ENCODE peak calls at places on chromosomes 4 and X, in five cellular contexts. K, J, D, Y and C are unnamed samples. For H3K9me3, the result is how much of the 10 kb centered on the place peaks cover.

GRCh38 chrX:69029696-69030245 is 135.5 kb downstream of the PJA1 start:
- DNase-seq in K (no peak), J (no peak), D (no peak), Y (no peak), C (no peak)

GRCh38 chr4:126124817-126125216 is 810.1 kb downstream of the FAT4 start:
- DNase-seq in K (no peak), J (no peak), D (no peak), Y (no peak), C (no peak)

GRCh38 chrX:150411656-150412055 is 48.5 kb downstream of the MAMLD1 start:
- DNase-seq in K (no peak), J (no peak), D (no peak), Y (no peak), C (no peak)

GRCh38 chr4:139266583-139267257 is 13.3 kb downstream of the MGARP start:
- DNase-seq in K (peak), J (peak), D (peak), Y (peak), C (peak)

GRCh38 chr4:55549888-55550287 is 3.2 kb upstream of the CLOCK start:
- DNase-seq in K (no peak), J (no peak), D (no peak), Y (no peak), C (no peak)

GRCh38 chr4:37876156-37876555 is 14.7 kb upstream of the TBC1D1 start:
- DNase-seq in K (no peak), J (no peak), D (no peak), Y (no peak), C (no peak)

GRCh38 chrX:19514791-19515614 is at the start of gene MAP3K15:
- DNase-seq in K (peak), J (no peak), D (peak), Y (no peak), C (peak)

GRCh38 chrX:6311540-6311939 is 82.9 kb upstream of the NLGN4X start:
- DNase-seq in K (no peak), J (no peak), D (no peak), Y (no peak), C (no peak)

GRCh38 chr4:85681194-85681803 is 206.3 kb downstream of the ARHGAP24 start:
- DNase-seq in K (peak), J (no peak), D (peak), Y (no peak), C (no peak)

GRCh38 chr4:152063301-152064235 is 302.8 kb upstream of the GATB start:
- DNase-seq in K (no peak), J (no peak), D (peak), Y (peak), C (no peak)

GRCh38 chrX:118807151-118808017 is 16.2 kb upstream of the ZCCHC12 start:
- DNase-seq in K (peak), J (no peak), D (peak), Y (no peak), C (no peak)

GRCh38 chr4:126888968-126889367 is 743.8 kb upstream of the INTU start:
- DNase-seq in K (no peak), J (no peak), D (no peak), Y (no peak), C (no peak)

GRCh38 chr4:69032847-69033638 is 63.2 kb upstream of the UGT2B7 start:
- DNase-seq in K (no peak), J (no peak), D (peak), Y (no peak), C (no peak)

GRCh38 chrX:153645151-153645550 is 1.9 kb upstream of the DUSP9 start:
- DNase-seq in K (peak), J (no peak), D (no peak), Y (peak), C (no peak)

GRCh38 chrX:69919749-69920148 is 130.0 kb downstream of the AWAT2 start:
- DNase-seq in K (no peak), J (no peak), D (no peak), Y (no peak), C (no peak)

GRCh38 chr4:106021737-106022410 is 126.6 kb downstream of the NPNT start:
- DNase-seq in K (no peak), J (no peak), D (no peak), Y (no peak), C (no peak)

GRCh38 chr4:89949782-89950387 is 55.2 kb downstream of the MMRN1 start:
- DNase-seq in K (no peak), J (no peak), D (no peak), Y (no peak), C (no peak)

GRCh38 chr4:128528793-128529553 is 241.4 kb upstream of the PGRMC2 start:
- DNase-seq in K (no peak), J (no peak), D (no peak), Y (no peak), C (no peak)

GRCh38 chrX:7119927-7120577 is 27.5 kb upstream of the STS start:
- DNase-seq in K (no peak), J (no peak), D (no peak), Y (no peak), C (no peak)

GRCh38 chrX:136767104-136767941 is 13.4 kb downstream of the ARHGEF6 start:
- DNase-seq in K (peak), J (no peak), D (peak), Y (peak), C (peak)
- H3K4me3 ChIP-seq in K (peak), J (peak), D (peak), Y (peak), C (peak)

DNA sequence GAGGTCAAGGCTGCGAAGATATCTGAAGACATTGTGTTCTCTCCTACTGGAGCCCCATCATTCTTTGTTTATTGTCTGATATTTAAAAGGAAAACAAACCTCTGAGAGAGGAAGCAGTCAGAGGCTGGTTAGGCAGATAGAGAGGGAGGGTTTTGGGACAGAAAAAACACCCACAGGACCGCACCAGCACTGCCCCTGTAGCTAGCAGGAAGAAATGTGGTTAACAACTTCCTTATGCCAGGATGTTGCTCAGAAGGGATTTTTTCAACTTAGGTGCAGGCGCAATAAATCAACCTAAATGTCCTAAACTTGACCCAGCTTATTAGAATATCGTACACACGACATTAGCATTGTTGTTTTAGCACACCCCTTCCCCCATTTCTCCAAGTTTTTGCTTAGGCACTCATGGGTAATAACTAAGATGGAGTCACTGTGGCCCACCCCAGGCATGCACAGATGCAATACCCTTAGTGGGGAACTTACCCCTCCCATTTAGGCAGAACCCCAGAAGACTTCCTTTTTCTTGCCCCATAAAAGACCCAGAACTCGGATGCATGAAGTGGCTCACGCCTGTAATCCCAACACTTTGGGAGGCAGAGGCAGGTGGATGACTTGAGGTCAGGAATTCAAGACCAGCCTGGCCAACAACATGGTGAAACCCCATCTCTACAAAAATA is 2.8 kb upstream of the ZNF718 start:
- DNase-seq in K (no peak), J (no peak), D (no peak), Y (no peak), C (peak)
- H3K9me3 ChIP-seq in K (under half), J (under half), D (under half), Y (under half), C (under half)

DNA sequence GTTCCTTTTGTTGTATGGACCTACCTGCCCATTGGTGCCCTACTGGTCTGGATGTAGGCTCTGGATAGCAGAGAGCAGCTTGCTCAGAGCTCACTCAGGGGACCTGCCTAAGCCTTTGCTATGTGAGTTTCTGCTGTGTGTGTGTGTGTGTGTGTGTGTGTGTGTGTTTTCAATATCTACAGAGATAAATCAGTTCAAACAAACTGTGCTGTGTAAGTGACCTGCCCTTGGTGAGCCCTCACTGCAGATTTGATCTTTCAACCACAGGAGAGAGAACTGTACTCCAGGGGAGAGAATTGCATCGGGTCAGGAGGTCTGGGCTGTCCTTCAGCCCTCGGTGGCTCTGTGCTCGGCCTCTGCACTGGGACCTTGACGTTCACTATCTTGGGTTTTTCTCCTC is 35.0 kb upstream of the CDKN2AIP start:
- DNase-seq in K (no peak), J (no peak), D (no peak), Y (no peak), C (no peak)
- H3K4me3 ChIP-seq in K (no peak), J (no peak), D (no peak), Y (no peak), C (no peak)

DNA sequence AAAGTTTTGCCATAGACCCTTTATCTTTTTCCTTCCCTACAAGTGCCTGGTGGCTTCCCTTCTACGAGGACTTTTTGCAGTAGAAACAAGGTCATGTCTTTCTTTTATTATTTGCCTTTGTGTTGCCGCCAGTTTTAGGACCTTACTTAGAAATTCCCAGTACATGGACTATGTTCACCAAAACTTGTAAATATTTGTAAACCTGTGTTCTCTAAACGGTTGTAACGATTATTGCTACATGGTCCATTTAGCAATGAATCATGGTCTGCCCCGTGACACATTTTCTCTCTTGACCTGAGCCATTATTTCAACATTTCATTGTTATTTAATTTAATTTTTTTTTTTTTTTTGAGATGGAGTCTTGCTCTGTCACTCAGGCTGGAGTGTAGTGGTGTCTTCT is 110.7 kb downstream of the MFAP3L start:
- DNase-seq in K (no peak), J (no peak), D (no peak), Y (no peak), C (no peak)
- H3K9me3 ChIP-seq in K (under half), J (under half), D (under half), Y (under half), C (under half)

GRCh38 chr4:48343035-48343434 is 1.7 kb downstream of the SLAIN2 start:
- DNase-seq in K (no peak), J (no peak), D (no peak), Y (no peak), C (no peak)
- H3K4me3 ChIP-seq in K (peak), J (peak), D (peak), Y (peak), C (peak)

DNA sequence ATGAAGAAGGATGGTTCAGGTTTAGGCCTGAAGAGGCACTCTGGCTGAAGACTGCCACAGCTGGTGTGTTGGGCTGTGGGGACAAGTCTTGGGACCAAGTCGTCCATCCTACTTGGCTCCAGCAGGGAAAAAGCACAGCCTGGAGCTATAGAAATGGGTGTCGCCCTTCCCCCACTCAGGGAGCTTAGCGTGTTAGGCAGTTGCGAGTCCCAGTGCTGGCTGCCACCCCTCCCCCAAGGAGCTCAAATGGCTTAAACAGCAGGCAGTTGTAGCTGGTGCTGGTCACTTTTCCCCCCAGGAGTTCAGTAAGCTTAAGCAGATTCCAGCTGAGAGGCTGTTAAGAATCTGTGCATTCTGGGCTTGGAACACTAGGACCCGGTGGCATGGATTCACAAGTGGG is 319.5 kb upstream of the POF1B start:
- DNase-seq in K (no peak), J (no peak), D (no peak), Y (no peak), C (no peak)
- H3K9me3 ChIP-seq in K (under half), J (under half), D (under half), Y (under half), C (under half)

GRCh38 chrX:46757052-46757451 is 1.9 kb downstream of the SLC9A7 start:
- DNase-seq in K (no peak), J (no peak), D (no peak), Y (no peak), C (no peak)

GRCh38 chrX:46755656-46756055 is 3.3 kb downstream of the SLC9A7 start:
- DNase-seq in K (no peak), J (no peak), D (no peak), Y (no peak), C (no peak)

GRCh38 chrX:46758956-46759644 is at the start of gene SLC9A7:
- DNase-seq in K (peak), J (peak), D (peak), Y (peak), C (peak)

GRCh38 chrX:46758163-46758955 is 559 bp downstream of the SLC9A7 start:
- DNase-seq in K (peak), J (no peak), D (no peak), Y (peak), C (no peak)

GRCh38 chrX:46757593-46757992 is 1.3 kb downstream of the SLC9A7 start:
- DNase-seq in K (no peak), J (no peak), D (no peak), Y (no peak), C (no peak)
- H3K4me3 ChIP-seq in K (no peak), J (no peak), D (no peak), Y (no peak), C (no peak)